ENCODE peak calls at places on chromosome 7, in seven cellular contexts. N is RWPE1, J is GM12865, A is astrocyte, M is foreskin fibroblast, S is glutamatergic neuron, L is psoas muscle. H is an unnamed sample.

GRCh38 chr7:31744294-31744874 is 57.4 kb downstream of the PPP1R17 start:
- DNase-seq in N (peak), J (peak), A (peak), M (peak), S (peak), L (peak), H (peak)

GRCh38 chr7:1937252-1937605 is 267.2 kb downstream of the ELFN1 start:
- DNase-seq in N (no peak), J (no peak), A (no peak), M (no peak), S (no peak), L (no peak), H (no peak)

GRCh38 chr7:16428672-16429071 is 7.3 kb upstream of the CRPPA start:
- DNase-seq in N (no peak), J (no peak), A (peak), M (peak), S (no peak), L (no peak), H (no peak)

GRCh38 chr7:1370738-1371137 is 88.5 kb downstream of the MICALL2 start:
- DNase-seq in N (no peak), J (no peak), A (no peak), M (no peak), S (no peak), L (no peak), H (no peak)

GRCh38 chr7:36598056-36598675 is 126.1 kb downstream of the AOAH start:
- DNase-seq in N (no peak), J (no peak), A (no peak), M (peak), S (no peak), L (no peak), H (peak)

GRCh38 chr7:36023025-36023424 is 130.0 kb upstream of the EEPD1 start:
- DNase-seq in N (no peak), J (no peak), A (no peak), M (no peak), S (no peak), L (no peak), H (no peak)

GRCh38 chr7:34728156-34728555 is 70.1 kb downstream of the NPSR1 start:
- DNase-seq in N (no peak), J (no peak), A (no peak), M (no peak), S (no peak), L (no peak), H (no peak)

GRCh38 chr7:14233898-14234174 is 244.4 kb upstream of the ETV1 start:
- DNase-seq in N (no peak), J (no peak), A (no peak), M (no peak), S (no peak), L (no peak), H (no peak)

GRCh38 chr7:66950311-66950710 is 29.3 kb downstream of the TMEM248 start:
- DNase-seq in N (no peak), J (no peak), A (no peak), M (no peak), S (no peak), L (no peak), H (no peak)

GRCh38 chr7:29327455-29327854 is 132.9 kb downstream of the CHN2 start:
- DNase-seq in N (no peak), J (no peak), A (no peak), M (no peak), S (no peak), L (no peak), H (no peak)

GRCh38 chr7:140214075-140214684 is 37.4 kb upstream of the KDM7A start:
- DNase-seq in N (no peak), J (peak), A (peak), M (peak), S (no peak), L (peak), H (peak)

GRCh38 chr7:129387537-129387936 is 46.7 kb upstream of the STRIP2 start:
- DNase-seq in N (no peak), J (no peak), A (no peak), M (no peak), S (no peak), L (no peak), H (no peak)

GRCh38 chr7:92963599-92963998 is 127.2 kb upstream of the CDK6 start:
- DNase-seq in N (no peak), J (no peak), A (no peak), M (no peak), S (no peak), L (no peak), H (no peak)

GRCh38 chr7:130144632-130145171 is 60.5 kb downstream of the TMEM209 start:
- DNase-seq in N (peak), J (no peak), A (peak), M (peak), S (no peak), L (no peak), H (peak)

GRCh38 chr7:111660478-111660877 is 98.2 kb upstream of the IMMP2L start:
- DNase-seq in N (no peak), J (no peak), A (no peak), M (no peak), S (no peak), L (no peak), H (no peak)

GRCh38 chr7:101567231-101567630 is 61.9 kb downstream of the MYL10 start:
- DNase-seq in N (no peak), J (no peak), A (no peak), M (no peak), S (no peak), L (no peak), H (no peak)

GRCh38 chr7:22730921-22731654 is 4.1 kb downstream of the IL6 start:
- DNase-seq in N (peak), J (no peak), A (peak), M (peak), S (no peak), L (no peak), H (peak)

GRCh38 chr7:30224511-30225031 is 59.8 kb upstream of the ZNRF2 start:
- DNase-seq in N (peak), J (peak), A (peak), M (no peak), S (no peak), L (no peak), H (peak)

GRCh38 chr7:137590071-137590470 is 246.5 kb upstream of the PTN start:
- DNase-seq in N (no peak), J (no peak), A (no peak), M (no peak), S (no peak), L (no peak), H (no peak)

GRCh38 chr7:83964318-83964717 is 230.3 kb downstream of the SEMA3A start:
- DNase-seq in N (no peak), J (no peak), A (no peak), M (no peak), S (no peak), L (no peak), H (no peak)

GRCh38 chr7:38335123-38335489 is 61.7 kb upstream of the TARP start:
- DNase-seq in N (no peak), J (no peak), A (no peak), M (no peak), S (no peak), L (no peak), H (no peak)

GRCh38 chr7:128161466-128162125 is 79.5 kb upstream of the LEP start:
- DNase-seq in N (no peak), J (no peak), A (peak), M (no peak), S (no peak), L (no peak), H (no peak)

GRCh38 chr7:128033246-128033645 is 2.0 kb upstream of the LRRC4 start:
- DNase-seq in N (no peak), J (no peak), A (no peak), M (no peak), S (no peak), L (no peak), H (no peak)

GRCh38 chr7:101856488-101857357 is 39.3 kb downstream of the CUX1 start:
- DNase-seq in N (peak), J (peak), A (peak), M (peak), S (no peak), L (peak), H (peak)

GRCh38 chr7:15389073-15389472 is 172.7 kb downstream of the AGMO start:
- DNase-seq in N (no peak), J (no peak), A (no peak), M (no peak), S (no peak), L (no peak), H (peak)

GRCh38 chr7:112907658-112908057 is 117.5 kb upstream of the TMEM168 start:
- DNase-seq in N (no peak), J (no peak), A (no peak), M (no peak), S (no peak), L (no peak), H (no peak)

GRCh38 chr7:18117482-18117881 is 89.8 kb upstream of the PRPS1L1 start:
- DNase-seq in N (no peak), J (no peak), A (peak), M (no peak), S (no peak), L (no peak), H (no peak)

GRCh38 chr7:99624487-99624886 is 7.7 kb downstream of the ZSCAN25 start:
- DNase-seq in N (no peak), J (no peak), A (no peak), M (no peak), S (no peak), L (no peak), H (no peak)

GRCh38 chr7:79298145-79298760 is 155.2 kb downstream of the MAGI2 start:
- DNase-seq in N (no peak), J (peak), A (peak), M (peak), S (peak), L (no peak), H (peak)

GRCh38 chr7:116258734-116259133 is 48.4 kb downstream of the TES start:
- DNase-seq in N (peak), J (peak), A (no peak), M (peak), S (no peak), L (no peak), H (peak)
- TF ChIP-seq CTCF in N (peak), J (peak), A (peak), M (peak), S (peak), L (peak), H (peak)

GRCh38 chr7:126803060-126803665 is 449.6 kb downstream of the GRM8 start:
- DNase-seq in N (peak), J (peak), A (peak), M (peak), S (peak), L (no peak), H (peak)
- TF ChIP-seq CTCF in N (peak), J (peak), A (peak), M (peak), S (peak), L (peak), H (peak)

DNA sequence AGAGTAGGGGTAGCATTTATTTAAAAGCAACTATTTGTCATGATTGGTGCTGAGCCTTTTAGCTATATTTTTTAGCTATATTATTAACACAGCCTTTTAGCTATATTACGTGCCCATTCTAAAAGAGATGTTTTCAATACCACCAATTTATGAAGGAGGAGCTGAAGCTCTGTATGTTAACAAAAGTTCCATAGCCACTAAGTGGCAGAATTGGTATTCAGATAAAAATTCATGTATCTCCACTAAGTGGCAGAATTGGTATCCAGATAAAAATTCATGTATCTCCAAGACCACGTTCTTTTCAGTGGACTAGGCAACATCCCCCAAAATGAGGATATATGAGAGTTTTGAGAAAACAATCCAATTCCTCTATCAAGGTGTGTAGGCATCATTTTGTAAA is 268.6 kb downstream of the HGF start:
- DNase-seq in N (no peak), J (peak), A (peak), M (peak), S (no peak), L (no peak), H (peak)
- TF ChIP-seq CTCF in N (peak), J (no peak), A (peak), M (peak), S (no peak), L (no peak), H (peak)

DNA sequence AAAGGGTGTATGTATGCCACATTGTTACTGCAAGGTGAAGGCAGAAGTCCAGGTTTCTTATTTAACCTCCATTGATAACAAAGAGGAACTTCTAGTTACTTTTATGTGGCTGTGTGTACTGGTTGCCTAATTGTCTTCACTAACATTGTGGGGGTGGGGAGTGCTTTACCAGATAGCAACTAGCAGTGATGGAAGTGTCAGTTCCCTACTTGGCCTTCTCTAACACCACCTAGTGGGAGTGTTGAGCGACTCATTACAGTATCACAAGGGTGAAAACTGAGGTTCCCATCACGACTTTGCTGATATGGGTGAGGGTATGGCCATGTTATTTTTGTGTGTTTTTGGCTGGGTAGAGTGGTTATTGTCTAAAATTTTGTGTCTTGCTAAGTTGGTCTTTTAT is 274.4 kb downstream of the THSD7A start:
- DNase-seq in N (peak), J (peak), A (peak), M (peak), S (no peak), L (no peak), H (peak)
- TF ChIP-seq CTCF in N (no peak), J (peak), A (no peak), M (no peak), S (peak), L (no peak), H (peak)

DNA sequence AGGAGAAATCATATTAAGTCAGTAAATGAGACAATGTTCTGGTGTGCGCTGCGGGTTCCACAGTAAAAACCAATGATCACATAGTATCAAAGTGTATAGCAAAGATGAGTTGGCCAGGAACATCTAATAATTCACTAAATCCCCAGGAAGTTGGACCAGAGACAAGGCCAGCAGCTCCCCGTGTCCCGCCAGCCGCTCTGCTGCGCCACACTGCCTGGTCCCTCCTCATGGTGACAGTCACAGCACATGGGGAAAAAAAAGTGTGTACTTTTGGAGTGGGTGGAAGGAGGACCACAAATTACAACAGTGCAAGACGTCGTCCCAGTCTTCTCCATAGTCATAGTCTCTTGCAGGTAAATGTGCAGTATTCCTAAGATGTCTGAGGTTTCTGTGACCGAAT is 239.0 kb upstream of the RNF32 start:
- DNase-seq in N (no peak), J (no peak), A (no peak), M (no peak), S (no peak), L (no peak), H (no peak)
- TF ChIP-seq CTCF in N (no peak), J (no peak), A (no peak), M (no peak), S (no peak), L (no peak), H (no peak)

DNA sequence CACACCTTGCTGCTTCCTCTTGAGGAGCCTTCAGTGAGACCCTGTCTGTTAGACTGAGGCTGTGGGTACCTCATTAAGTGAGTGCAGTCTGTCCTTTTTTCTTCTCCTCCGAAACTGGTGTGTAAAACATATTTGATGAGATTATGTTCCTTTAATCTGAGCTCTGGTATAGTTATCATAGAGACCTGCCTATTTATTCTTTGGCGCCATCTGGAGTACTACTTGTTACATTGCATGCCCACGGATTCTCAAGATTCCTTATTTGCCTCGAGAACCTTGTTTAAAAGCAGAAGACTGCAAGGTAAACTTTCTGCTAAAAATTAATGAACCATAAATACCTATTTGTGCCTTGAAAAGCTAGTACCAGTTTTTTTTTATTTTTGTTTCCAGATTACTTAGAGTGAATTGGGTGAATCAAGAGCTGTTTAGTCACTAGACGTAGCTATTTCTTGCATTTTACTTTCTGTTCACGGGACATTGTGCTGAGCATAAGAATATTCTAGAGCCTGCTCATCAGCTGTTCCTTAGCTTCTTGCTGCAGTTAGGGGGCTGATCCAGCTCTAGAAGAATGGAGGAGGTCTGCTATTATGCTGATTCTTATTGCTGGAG is 16.9 kb upstream of the STMP1 start:
- DNase-seq in N (peak), J (peak), A (no peak), M (peak), S (no peak), L (no peak), H (peak)
- TF ChIP-seq CTCF in N (peak), J (peak), A (peak), M (peak), S (peak), L (peak), H (peak)

DNA sequence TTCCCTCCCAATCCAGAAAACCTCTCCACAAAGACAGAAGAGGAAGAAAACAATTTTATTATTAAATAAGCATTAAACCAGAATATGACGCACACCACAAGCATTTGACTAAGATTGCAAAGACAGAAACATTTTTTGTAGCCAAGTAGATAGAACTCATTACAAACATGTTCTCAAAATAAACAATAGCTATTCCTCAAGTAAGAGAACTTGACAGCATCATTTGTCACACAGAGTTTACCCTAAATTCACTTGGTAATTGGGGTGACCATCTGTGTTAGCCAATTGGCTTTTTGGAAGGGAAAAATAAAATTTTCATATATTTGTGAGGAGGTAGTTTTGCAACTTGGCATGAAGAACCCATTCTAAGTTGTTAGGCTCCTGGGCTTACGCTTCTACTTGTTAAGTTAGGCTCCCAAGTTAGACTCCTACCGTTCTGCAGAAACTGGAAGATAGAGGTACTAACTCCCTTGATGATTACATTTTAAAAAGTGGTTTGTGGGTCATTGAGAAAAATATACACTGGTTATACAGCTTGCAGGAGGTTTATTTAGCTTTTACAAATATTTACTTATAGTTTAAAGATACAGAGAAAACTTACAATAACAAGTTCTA is 618.6 kb upstream of the CNTNAP2 start:
- DNase-seq in N (no peak), J (no peak), A (no peak), M (no peak), S (no peak), L (no peak), H (no peak)
- TF ChIP-seq CTCF in N (no peak), J (no peak), A (no peak), M (no peak), S (no peak), L (no peak), H (no peak)

DNA sequence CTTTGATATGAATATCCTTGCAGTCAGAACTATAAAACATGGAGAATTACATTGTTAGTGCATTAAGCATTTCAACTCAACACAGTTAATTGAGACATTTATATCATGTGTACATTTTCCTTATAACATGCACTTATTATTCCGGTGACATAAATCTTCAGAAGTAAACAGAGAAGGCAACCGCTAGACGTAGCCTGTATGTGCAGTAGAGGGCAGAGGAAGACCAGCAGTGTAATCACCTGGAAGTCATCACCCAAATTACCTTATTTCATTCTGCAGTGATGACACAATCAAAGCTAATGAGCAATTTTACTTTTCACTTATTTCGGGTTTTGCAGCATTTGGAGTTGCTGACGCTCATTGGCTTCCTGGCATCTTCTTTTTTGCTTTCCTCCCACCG is 394.6 kb downstream of the SDK1 start:
- DNase-seq in N (no peak), J (no peak), A (no peak), M (no peak), S (no peak), L (no peak), H (peak)
- TF ChIP-seq CTCF in N (no peak), J (no peak), A (no peak), M (no peak), S (no peak), L (no peak), H (peak)